ENCODE peak calls at places on chromosomes 4 and X, in four cellular contexts. Z is transverse colon, E is HCT116, P is GM23338. L is an unnamed sample.
A peak's percentile ranks its signal among the peaks of the same experiment; 100 is the strongest.

GRCh38 chrX:10648608-10649007 is 28.2 kb upstream of the MID1 start:
- DNase-seq in Z (no peak), E (no peak), P (no peak), L (no peak)

GRCh38 chr4:184355111-184355604 is 119.2 kb downstream of the IRF2 start:
- DNase-seq in Z (no peak), E (peak; percentile 7), P (no peak), L (no peak)

GRCh38 chrX:39752820-39753219 is 344.9 kb downstream of the BCOR start:
- DNase-seq in Z (no peak), E (no peak), P (no peak), L (no peak)

GRCh38 chr4:39855909-39856512 is 121.7 kb downstream of the PDS5A start:
- DNase-seq in Z (no peak), E (no peak), P (no peak), L (peak; percentile 5)

GRCh38 chrX:130386408-130386808 is 934 bp upstream of the GPR119 start:
- DNase-seq in Z (no peak), E (no peak), P (no peak), L (no peak)

GRCh38 chrX:51955200-51955599 is 61.8 kb downstream of the MAGED1 start:
- DNase-seq in Z (no peak), E (no peak), P (no peak), L (no peak)

GRCh38 chr4:162707962-162708361 is 458.7 kb downstream of the NAF1 start:
- DNase-seq in Z (no peak), E (no peak), P (no peak), L (no peak)

GRCh38 chrX:30065226-30065625 is 150.1 kb upstream of the MAGEB2 start:
- DNase-seq in Z (no peak), E (no peak), P (no peak), L (no peak)

GRCh38 chr4:7007944-7008343 is 35.2 kb upstream of the TADA2B start:
- DNase-seq in Z (no peak), E (no peak), P (peak; percentile 73), L (no peak)

GRCh38 chr4:64407000-64407399 is 2.2 kb downstream of the TECRL start:
- DNase-seq in Z (no peak), E (no peak), P (no peak), L (no peak)

DNA sequence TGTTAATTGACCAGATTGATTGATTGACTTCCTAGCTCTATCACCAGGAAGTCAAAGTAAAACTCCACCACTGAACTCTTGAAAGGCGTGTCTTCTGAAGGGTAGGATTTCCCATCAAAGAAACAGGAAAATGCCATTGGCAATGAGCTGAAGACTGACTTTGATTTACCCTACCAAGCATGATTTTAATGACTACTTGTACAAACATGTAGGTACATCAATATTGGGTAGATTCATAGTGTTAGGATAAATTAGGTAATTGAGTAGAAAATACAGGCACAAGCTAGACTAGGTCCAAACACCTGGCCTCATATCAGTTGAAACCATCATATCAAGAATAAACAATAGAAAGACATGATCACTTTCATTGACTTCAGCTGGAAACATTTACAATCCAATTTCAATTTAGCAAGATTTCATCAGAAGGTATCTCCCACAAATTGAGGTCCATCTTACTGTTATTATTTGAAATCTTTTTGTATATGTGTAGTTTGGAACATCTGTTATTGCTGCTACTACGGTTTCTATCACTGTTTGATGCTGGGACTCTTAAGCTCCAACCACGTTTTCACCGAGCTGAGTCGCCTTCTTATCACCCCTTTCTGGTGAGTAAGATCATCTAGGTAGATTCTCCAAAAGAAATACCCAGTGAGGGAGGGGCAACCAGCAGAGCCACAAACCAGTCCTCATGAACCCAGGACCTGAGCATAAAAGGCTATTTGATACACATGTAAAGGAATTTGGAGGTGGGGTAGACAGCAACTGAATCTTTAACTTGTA is 53.4 kb upstream of the ATXN3L start:
- DNase-seq in Z (no peak), E (no peak), P (no peak), L (no peak)
- H3K27ac ChIP-seq in Z (peak overlapping the region; percentile 31), E (no peak overlapping the region), P (no peak overlapping the region), L (no peak overlapping the region)

GRCh38 chr4:140150886-140151699 is 2.9 kb downstream of the MAML3 start:
- DNase-seq in Z (peak; percentile 87), E (peak; percentile 79), P (peak; percentile 94), L (no peak)

GRCh38 chr4:140152760-140153418 is 1.1 kb downstream of the MAML3 start:
- DNase-seq in Z (peak; percentile 61), E (no peak), P (peak; percentile 60), L (no peak)

GRCh38 chr4:140153419-140153743 is 603 bp downstream of the MAML3 start:
- DNase-seq in Z (no peak), E (no peak), P (no peak), L (no peak)

GRCh38 chr4:140151700-140152014 is 2.3 kb downstream of the MAML3 start:
- DNase-seq in Z (peak; percentile 84), E (peak; percentile 75), P (peak; percentile 95), L (no peak)

DNA sequence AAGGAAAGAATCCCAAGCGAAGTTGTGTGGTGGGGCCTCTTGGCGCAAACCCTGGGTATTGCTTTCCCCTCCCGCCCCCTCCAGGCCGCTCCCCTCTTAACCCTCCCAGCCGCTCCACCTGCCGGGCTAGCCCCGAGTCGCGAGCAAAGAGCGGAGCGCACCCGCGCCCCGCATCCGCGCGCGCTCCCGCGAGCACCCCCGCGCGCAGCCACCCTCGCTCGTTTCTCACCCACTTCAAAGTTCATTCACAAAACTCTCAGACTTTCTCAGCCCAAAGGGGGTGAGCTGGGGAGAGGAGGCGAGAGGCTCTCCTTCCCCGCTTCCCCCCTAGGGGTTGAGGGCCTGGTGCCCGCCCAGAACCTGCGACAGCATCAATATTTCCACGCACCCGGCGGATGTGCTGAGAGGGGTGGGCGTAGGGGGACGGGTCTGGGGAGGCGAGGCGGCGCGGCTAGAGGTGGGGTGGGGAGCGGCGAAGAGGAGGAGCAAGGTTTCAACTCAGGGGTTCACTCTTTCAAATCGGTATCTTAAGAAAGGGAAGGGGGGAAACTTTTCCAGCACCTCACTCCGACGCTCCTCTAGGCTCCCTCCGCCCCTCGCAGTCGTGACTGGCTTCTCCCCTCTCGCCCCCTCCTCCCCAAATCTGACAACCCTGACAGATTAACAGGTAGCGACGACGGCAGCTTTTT is 1.8 kb downstream of the MAML3 start:
- DNase-seq in Z (peak; percentile 83), E (peak; percentile 46), P (peak; percentile 79), L (no peak)
- TF ChIP-seq POLR2AphosphoS5 in Z (peak; percentile 64), E (peak; percentile 52), P (no peak), L (no peak)

GRCh38 chr4:109912706-109913621 is at the start of gene EGF:
- DNase-seq in Z (no peak), E (no peak), P (peak; percentile 54), L (no peak)
- H3K4me3 ChIP-seq in Z (no peak within 1 kb of the TSS), E (no peak within 1 kb of the TSS), P (peak within 1 kb of the TSS; percentile 3), L (no peak within 1 kb of the TSS)

DNA sequence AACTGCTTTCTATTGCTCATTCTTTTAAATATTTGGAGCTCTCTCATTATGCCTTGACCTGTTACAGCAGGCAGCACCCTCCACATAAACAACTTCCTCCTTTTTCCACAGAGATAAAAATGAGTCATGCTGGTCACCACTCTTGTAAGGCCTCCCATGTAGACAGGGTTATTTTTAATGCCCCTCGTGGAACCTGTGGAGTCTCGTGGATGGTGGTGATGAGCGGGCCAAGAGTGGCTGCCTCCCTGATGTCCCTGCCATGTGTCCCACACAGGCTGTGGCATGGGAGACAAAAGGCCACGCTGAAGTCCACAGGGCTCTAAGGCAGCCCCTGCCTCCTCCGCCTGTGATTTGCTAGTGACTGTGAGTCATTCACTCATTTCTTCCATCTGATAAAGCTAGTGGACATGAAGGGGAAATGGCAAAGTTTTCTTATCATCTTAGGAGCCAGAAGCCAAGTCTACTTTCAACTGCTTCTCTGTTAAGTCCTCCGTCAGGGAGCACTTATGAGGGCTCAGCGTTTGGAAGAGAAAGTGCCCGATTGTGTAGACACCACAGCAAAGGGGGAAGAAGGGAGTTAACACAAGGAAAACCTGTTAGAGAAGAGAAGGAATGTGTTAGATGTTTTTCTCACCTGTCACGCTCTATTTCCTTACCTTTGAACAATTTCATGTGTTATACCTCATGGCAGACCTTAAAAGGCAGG is 121.6 kb upstream of the FAT1 start:
- DNase-seq in Z (peak; percentile 25), E (peak; percentile 92), P (no peak), L (peak; percentile 58)
- H3K27ac ChIP-seq in Z (peak overlapping the region; percentile 78), E (peak overlapping the region; percentile 98), P (no peak overlapping the region), L (peak overlapping the region; percentile 99)

GRCh38 chr4:113764720-113765264 is 3.3 kb upstream of the CAMK2D start:
- DNase-seq in Z (no peak), E (no peak), P (no peak), L (no peak)

GRCh38 chr4:113762061-113762850 is 718 bp upstream of the CAMK2D start:
- DNase-seq in Z (peak; percentile 99), E (peak; percentile 99), P (peak; percentile 100), L (peak; percentile 91)

GRCh38 chr4:113761682-113762060 is at the start of gene CAMK2D:
- DNase-seq in Z (peak; percentile 90), E (peak; percentile 80), P (no peak), L (no peak)

GRCh38 chr4:113760852-113761681 is 471 bp downstream of the CAMK2D start:
- DNase-seq in Z (peak; percentile 84), E (no peak), P (peak; percentile 78), L (no peak)

DNA sequence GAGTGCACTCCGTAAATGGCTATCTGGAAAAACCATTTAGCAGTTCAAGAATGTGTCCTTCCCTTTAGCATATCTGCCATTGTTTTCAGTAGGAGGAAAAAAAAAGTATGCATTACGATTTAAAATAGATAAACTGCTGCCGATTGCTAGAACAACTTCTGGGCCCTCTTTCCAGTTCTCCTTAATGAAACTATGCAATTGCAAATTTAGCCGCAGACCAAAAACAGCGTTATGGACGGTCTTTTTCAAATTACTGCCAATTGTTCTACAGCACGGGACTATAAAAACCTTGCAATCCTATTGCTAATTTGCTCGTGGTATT is 1.3 kb upstream of the CAMK2D start:
- DNase-seq in Z (no peak), E (no peak), P (no peak), L (no peak)
- TF ChIP-seq POLR2AphosphoS5 in Z (no peak), E (no peak), P (no peak), L (no peak)

GRCh38 chr4:80710748-80711451 is 319.6 kb upstream of the BMP3 start:
- DNase-seq in Z (no peak), E (no peak), P (no peak), L (no peak)

GRCh38 chr4:80709082-80709869 is 321.2 kb upstream of the BMP3 start:
- DNase-seq in Z (no peak), E (no peak), P (no peak), L (no peak)

DNA sequence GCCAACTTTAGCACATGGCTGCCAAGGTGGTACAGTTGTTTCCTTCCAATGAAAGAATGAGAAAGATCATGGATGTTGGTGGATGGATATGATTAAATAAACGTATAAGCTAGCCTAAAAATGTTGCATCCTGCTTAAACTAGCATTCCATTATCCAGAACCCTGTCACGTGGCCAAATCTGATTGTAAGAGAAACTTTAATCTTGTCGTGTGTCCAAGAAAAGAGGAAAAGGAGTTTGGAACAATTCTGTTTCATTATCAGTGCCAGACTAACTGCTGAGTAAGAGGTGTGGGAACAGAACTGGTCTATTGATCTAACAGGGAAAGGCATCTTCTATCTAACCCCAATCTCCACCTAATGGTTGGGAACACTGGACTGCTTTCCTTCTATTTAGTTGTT is 325.2 kb upstream of the BMP3 start:
- DNase-seq in Z (no peak), E (no peak), P (no peak), L (no peak)
- H3K4me3 ChIP-seq in Z (no peak overlapping the region), E (no peak overlapping the region), P (no peak overlapping the region), L (no peak overlapping the region)

L was measured in Panc1.